ENCODE peak calls at places on chromosome 1, in six cellular contexts. N, M, J, X, V and S are unnamed samples.

GRCh38 chr1:21651214-21652042 is 17.7 kb downstream of the RAP1GAP start:
- DNase-seq in V (peak), X (peak), J (peak), M (peak), N (peak), S (no peak)

GRCh38 chr1:190491404-190491803 is 13.7 kb upstream of the BRINP3 start:
- DNase-seq in V (no peak), M (no peak), J (no peak), N (no peak), X (no peak), S (no peak)

GRCh38 chr1:240385985-240386978 is 225.7 kb downstream of the GREM2 start:
- DNase-seq in J (no peak), N (no peak), X (no peak), M (no peak), V (no peak), S (peak)

GRCh38 chr1:197178998-197179397 is 32.5 kb upstream of the ASPM start:
- DNase-seq in N (no peak), X (no peak), V (no peak), M (no peak), J (no peak), S (peak)

GRCh38 chr1:9399510-9400424 is 107.1 kb downstream of the SPSB1 start:
- DNase-seq in X (no peak), N (no peak), J (peak), V (no peak), M (no peak), S (no peak)

GRCh38 chr1:153346067-153346723 is 2.4 kb downstream of the PGLYRP4 start:
- DNase-seq in X (no peak), M (no peak), N (no peak), J (no peak), V (no peak), S (no peak)

GRCh38 chr1:227952374-227953021 is 4.8 kb upstream of the WNT9A start:
- DNase-seq in N (no peak), M (no peak), J (no peak), V (no peak), X (peak), S (no peak)

GRCh38 chr1:53949023-53949611 is 3.0 kb downstream of the LRRC42 start:
- DNase-seq in V (peak), M (peak), J (no peak), X (no peak), N (peak), S (no peak)

GRCh38 chr1:30915491-30916230 is 7.1 kb upstream of the SDC3 start:
- DNase-seq in V (no peak), N (no peak), M (peak), J (no peak), X (peak), S (no peak)

GRCh38 chr1:64515427-64515826 is 45.5 kb downstream of the CACHD1 start:
- DNase-seq in V (no peak), X (no peak), N (no peak), M (no peak), J (no peak), S (peak)

GRCh38 chr1:151711940-151712339 is 4.7 kb downstream of the CELF3 start:
- DNase-seq in J (no peak), V (peak), N (no peak), M (no peak), X (no peak), S (no peak)

DNA sequence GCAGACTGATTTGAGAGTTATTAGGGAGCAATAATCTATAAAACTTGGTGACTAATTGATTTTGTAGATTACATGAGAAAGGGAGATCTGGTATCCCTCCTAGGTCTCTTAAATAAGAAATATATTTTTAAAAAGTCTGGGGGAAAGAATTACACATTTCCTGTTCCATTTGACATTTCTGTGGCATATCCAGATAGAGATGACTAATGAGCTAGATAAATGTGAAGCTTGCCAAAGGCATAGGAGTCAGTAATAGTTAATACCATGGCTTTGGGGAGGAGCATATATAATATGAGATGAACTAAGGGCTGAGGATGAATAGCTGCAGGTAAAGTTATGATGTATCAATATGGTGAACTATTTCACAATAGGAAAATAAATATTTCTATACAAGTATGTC is 663.7 kb downstream of the PTPRC start:
- DNase-seq in M (no peak), N (no peak), V (no peak), J (no peak), X (no peak), S (no peak)
- TF ChIP-seq CTCF in M (no peak), N (no peak), V (no peak), J (no peak), X (no peak), S (no peak)

GRCh38 chr1:18921506-18922251 is 19.3 kb upstream of the ALDH4A1 start:
- DNase-seq in X (no peak), M (no peak), N (no peak), V (no peak), J (no peak), S (no peak)

GRCh38 chr1:18926315-18927081 is 24.1 kb upstream of the ALDH4A1 start:
- DNase-seq in J (peak), M (no peak), V (no peak), X (peak), N (peak), S (no peak)

GRCh38 chr1:18922319-18922726 is 20.0 kb upstream of the ALDH4A1 start:
- DNase-seq in N (no peak), V (no peak), X (peak), M (peak), J (peak), S (peak)

GRCh38 chr1:18922848-18923475 is 20.6 kb upstream of the ALDH4A1 start:
- DNase-seq in M (no peak), V (no peak), N (no peak), J (no peak), X (peak), S (no peak)

GRCh38 chr1:18923721-18924610 is 21.6 kb upstream of the ALDH4A1 start:
- DNase-seq in M (no peak), N (peak), V (no peak), X (peak), J (no peak), S (no peak)
- H3K4me3 ChIP-seq in M (no peak), N (peak), V (no peak), X (no peak), J (no peak), S (no peak)

DNA sequence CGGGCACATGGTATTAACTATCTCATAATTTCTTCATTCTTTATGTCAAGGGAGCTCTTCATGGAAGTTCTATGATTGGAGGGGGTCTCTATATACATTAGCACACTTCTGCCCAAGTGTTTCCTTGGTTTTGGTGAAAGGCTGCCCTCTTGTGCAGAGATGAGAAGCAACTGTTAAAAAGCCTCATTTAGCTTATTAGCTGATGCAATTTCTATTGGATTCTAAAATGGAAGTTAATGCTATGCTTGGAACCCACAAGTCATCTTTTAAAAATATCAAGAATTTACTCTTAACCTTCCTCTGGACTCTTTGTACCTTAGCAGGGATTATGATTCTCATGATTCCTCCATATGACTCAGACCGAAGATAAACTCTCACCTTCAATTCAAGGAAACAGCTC is 328.9 kb downstream of the PTBP2 start:
- DNase-seq in J (no peak), N (no peak), X (no peak), V (peak), M (peak), S (no peak)
- TF ChIP-seq CTCF in J (no peak), N (no peak), X (no peak), V (peak), M (peak), S (peak)

GRCh38 chr1:198595765-198596164 is 43.1 kb upstream of the PTPRC start:
- DNase-seq in M (no peak), J (no peak), V (no peak), N (no peak), X (no peak), S (no peak)
- H3K4me3 ChIP-seq in M (no peak), J (no peak), V (no peak), N (no peak), X (no peak), S (no peak)

GRCh38 chr1:92960395-92961130 is 699 bp downstream of the DIPK1A start:
- DNase-seq in V (peak), M (peak), N (peak), X (no peak), J (no peak), S (peak)
- TF ChIP-seq CTCF in V (peak), M (peak), N (peak), X (peak), J (peak), S (peak)